ENCODE peak calls at places on chromosome 10, in four cellular contexts. One of them, this sample, is unnamed.

GRCh38 chr10:119378737-119379067 is 163.8 kb downstream of the RGS10 start:
- DNase-seq in colonic mucosa: no peak
- DNase-seq in mucosa of gallbladder: no peak
- DNase-seq in heart right ventricle: no peak
- DNase-seq in this sample: peak; percentile 74

GRCh38 chr10:104349623-104350142 is 4.0 kb upstream of the CFAP58 start:
- DNase-seq in colonic mucosa: no peak
- DNase-seq in mucosa of gallbladder: no peak
- DNase-seq in heart right ventricle: peak; percentile 26
- DNase-seq in this sample: no peak

GRCh38 chr10:95741807-95742528 is 14.0 kb upstream of the ENTPD1 start:
- DNase-seq in colonic mucosa: peak; percentile 35
- DNase-seq in mucosa of gallbladder: peak; percentile 41
- DNase-seq in heart right ventricle: peak; percentile 74
- DNase-seq in this sample: no peak

GRCh38 chr10:69816536-69816935 is 14.8 kb downstream of the COL13A1 start:
- DNase-seq in colonic mucosa: no peak
- DNase-seq in mucosa of gallbladder: no peak
- DNase-seq in heart right ventricle: no peak
- DNase-seq in this sample: no peak

GRCh38 chr10:121592155-121592890 is 5.9 kb downstream of the FGFR2 start:
- DNase-seq in colonic mucosa: no peak
- DNase-seq in mucosa of gallbladder: no peak
- DNase-seq in heart right ventricle: no peak
- DNase-seq in this sample: no peak

GRCh38 chr10:1198453-1199344 is 142.5 kb downstream of the WDR37 start:
- DNase-seq in colonic mucosa: peak; percentile 34
- DNase-seq in mucosa of gallbladder: no peak
- DNase-seq in heart right ventricle: no peak
- DNase-seq in this sample: no peak

GRCh38 chr10:118827466-118828155 is 72.8 kb upstream of the CACUL1 start:
- DNase-seq in colonic mucosa: no peak
- DNase-seq in mucosa of gallbladder: no peak
- DNase-seq in heart right ventricle: no peak
- DNase-seq in this sample: no peak

GRCh38 chr10:122232781-122233180 is 38.3 kb upstream of the BTBD16 start:
- DNase-seq in colonic mucosa: no peak
- DNase-seq in mucosa of gallbladder: no peak
- DNase-seq in heart right ventricle: no peak
- DNase-seq in this sample: no peak

GRCh38 chr10:110207805-110208613 is 604 bp downstream of the MXI1 start:
- DNase-seq in colonic mucosa: peak; percentile 63
- DNase-seq in mucosa of gallbladder: no peak
- DNase-seq in heart right ventricle: peak; percentile 46
- DNase-seq in this sample: peak; percentile 71

GRCh38 chr10:77328272-77328816 is 309.3 kb downstream of the KCNMA1 start:
- DNase-seq in colonic mucosa: peak; percentile 18
- DNase-seq in mucosa of gallbladder: peak; percentile 42
- DNase-seq in heart right ventricle: peak; percentile 8
- DNase-seq in this sample: peak; percentile 16

GRCh38 chr10:4195214-4195613 is 410.2 kb upstream of the KLF6 start:
- DNase-seq in colonic mucosa: no peak
- DNase-seq in mucosa of gallbladder: no peak
- DNase-seq in heart right ventricle: no peak
- DNase-seq in this sample: no peak

GRCh38 chr10:50541317-50541716 is 82.4 kb downstream of the SGMS1 start:
- DNase-seq in colonic mucosa: no peak
- DNase-seq in mucosa of gallbladder: no peak
- DNase-seq in heart right ventricle: no peak
- DNase-seq in this sample: no peak